ENCODE peak calls at places on chromosome 15, in ten cellular contexts. M, U, Q, T, E, K, N, Z, V and Y are unnamed samples.

GRCh38 chr15:61811952-61812351 is 248.3 kb downstream of the VPS13C start:
- DNase-seq in N (no peak), U (no peak), M (no peak), Q (no peak), T (no peak), K (no peak), Z (no peak), E (no peak), V (no peak), Y (no peak)

GRCh38 chr15:63462053-63462452 is 42.3 kb upstream of the USP3 start:
- DNase-seq in K (no peak), M (no peak), N (peak), Z (no peak), E (no peak), V (no peak), U (no peak), T (no peak), Q (no peak), Y (no peak)

GRCh38 chr15:56001476-56002078 is 8.2 kb upstream of the NEDD4 start:
- DNase-seq in K (no peak), U (no peak), E (no peak), Q (no peak), M (no peak), T (no peak), Z (no peak), N (no peak), V (no peak), Y (no peak)

GRCh38 chr15:40746916-40747418 is 8.1 kb downstream of the RMDN3 start:
- DNase-seq in M (no peak), V (no peak), T (no peak), K (no peak), U (no peak), Q (no peak), Z (no peak), E (no peak), N (no peak), Y (no peak)

GRCh38 chr15:67066041-67067021 is 929 bp downstream of the SMAD3 start:
- DNase-seq in K (no peak), Q (peak), E (peak), Z (no peak), U (no peak), N (no peak), M (no peak), V (no peak), T (peak), Y (no peak)

GRCh38 chr15:82963356-82964341 is 11.1 kb upstream of the HOMER2 start:
- DNase-seq in V (no peak), M (no peak), Z (no peak), Q (no peak), U (no peak), E (no peak), T (no peak), N (no peak), K (no peak), Y (no peak)

GRCh38 chr15:77897896-77898406 is 179.6 kb downstream of the TBC1D2B start:
- DNase-seq in U (no peak), N (no peak), Z (no peak), M (no peak), K (no peak), E (no peak), T (no peak), Q (no peak), V (no peak), Y (no peak)

GRCh38 chr15:89912674-89913396 is at the start of gene ARPIN:
- DNase-seq in Z (peak), E (no peak), U (peak), Q (no peak), M (no peak), T (peak), V (no peak), N (no peak), K (peak), Y (peak)

GRCh38 chr15:31390029-31390428 is 63.4 kb downstream of the KLF13 start:
- DNase-seq in Z (no peak), K (no peak), M (peak), Q (no peak), U (no peak), T (no peak), N (no peak), V (no peak), E (peak), Y (no peak)

GRCh38 chr15:59312199-59312598 is 60.5 kb downstream of the MYO1E start:
- DNase-seq in K (no peak), N (no peak), E (no peak), M (no peak), Z (no peak), V (no peak), T (no peak), Q (no peak), U (no peak), Y (no peak)

GRCh38 chr15:44727462-44728231 is 8.7 kb upstream of the TRIM69 start:
- DNase-seq in Q (no peak), E (peak), U (no peak), T (no peak), M (no peak), K (no peak), Z (no peak), V (no peak), N (no peak), Y (no peak)

GRCh38 chr15:97235285-97235985 is 725.1 kb upstream of the ARRDC4 start:
- DNase-seq in N (no peak), Q (peak), V (no peak), U (peak), T (peak), E (no peak), Z (peak), K (peak), M (peak), Y (peak)

GRCh38 chr15:66765478-66766281 is 63.6 kb downstream of the SMAD6 start:
- DNase-seq in Z (peak), E (no peak), K (peak), T (no peak), N (no peak), Q (no peak), U (peak), M (peak), V (no peak), Y (peak)

GRCh38 chr15:80825361-80826030 is 46.3 kb downstream of the CEMIP start:
- DNase-seq in M (no peak), K (no peak), T (peak), E (no peak), V (no peak), Q (no peak), N (no peak), U (no peak), Z (peak), Y (no peak)

GRCh38 chr15:59522988-59523461 is 85.0 kb downstream of the FAM81A start:
- DNase-seq in E (no peak), U (peak), Q (no peak), M (peak), K (no peak), N (no peak), T (no peak), Z (no peak), V (no peak), Y (no peak)

GRCh38 chr15:52780172-52780980 is 9.8 kb downstream of the ONECUT1 start:
- DNase-seq in Q (peak), U (peak), K (peak), N (no peak), M (peak), V (peak), E (peak), Z (peak), T (peak), Y (peak)